ENCODE peak calls at places on chromosomes 3 and 15, in ten cellular contexts. Y is AG04449; L is upper lobe of right lung; O is mesenchymal stem cell; G is A549; Z is cardiac fibroblast; D is bronchial epithelial cell; V is epithelial cell of esophagus; F is fibroblast of lung; N is CD8-positive, alpha-beta memory T cell. X is an unnamed sample.

GRCh38 chr3:38314112-38314766 is 32.1 kb downstream of the SLC22A14 start:
- DNase-seq in D (no peak), V (no peak), N (no peak), Z (no peak), O (peak; percentile 17), F (no peak), Y (no peak), L (no peak), G (no peak), X (no peak)

GRCh38 chr15:83670628-83671027 is 16.7 kb downstream of the ADAMTSL3 start:
- DNase-seq in Z (no peak), G (no peak), D (no peak), L (no peak), V (no peak), Y (no peak), F (no peak), O (no peak), N (no peak), X (no peak)

GRCh38 chr3:137222736-137223135 is 265.0 kb downstream of the IL20RB start:
- DNase-seq in F (no peak), V (no peak), Y (no peak), Z (no peak), D (no peak), L (no peak), G (no peak), O (no peak), N (no peak), X (no peak)

GRCh38 chr3:16307832-16308531 is 43.0 kb downstream of the OXNAD1 start:
- DNase-seq in L (no peak), O (peak; percentile 34), N (no peak), V (no peak), G (no peak), F (peak; percentile 28), Z (no peak), Y (no peak), D (no peak), X (no peak)

GRCh38 chr3:178295257-178295912 is 240.9 kb upstream of the KCNMB2 start:
- DNase-seq in N (no peak), L (no peak), D (no peak), O (no peak), F (peak; percentile 85), G (no peak), V (no peak), Z (peak; percentile 86), Y (peak; percentile 97), X (no peak)

GRCh38 chr3:13654330-13655073 is 105.6 kb downstream of the FBLN2 start:
- DNase-seq in D (no peak), O (no peak), G (no peak), F (no peak), Y (no peak), Z (no peak), N (peak; percentile 16), L (no peak), V (no peak), X (no peak)

GRCh38 chr15:73908030-73908821 is 18.0 kb upstream of the LOXL1 start:
- DNase-seq in O (peak; percentile 72), Y (no peak), N (peak; percentile 60), V (peak; percentile 77), Z (peak; percentile 81), F (peak; percentile 54), L (peak; percentile 89), G (peak; percentile 52), D (peak; percentile 48), X (peak; percentile 63)

GRCh38 chr3:124850212-124850611 is 37.0 kb downstream of the ITGB5 start:
- DNase-seq in D (no peak), N (no peak), G (no peak), Z (no peak), O (no peak), L (no peak), F (peak; percentile 52), Y (no peak), V (no peak), X (no peak)

GRCh38 chr15:73367624-73368300 is 996 bp downstream of the HCN4 start:
- DNase-seq in Z (no peak), N (no peak), V (no peak), G (no peak), D (no peak), L (no peak), F (no peak), O (no peak), Y (no peak), X (no peak)

GRCh38 chr3:45592405-45592804 is 2.1 kb upstream of the LIMD1 start:
- DNase-seq in N (no peak), Y (no peak), G (no peak), Z (no peak), D (no peak), V (no peak), L (no peak), F (no peak), O (no peak), X (no peak)

GRCh38 chr3:45596290-45596791 is 1.8 kb downstream of the LIMD1 start:
- DNase-seq in V (no peak), L (no peak), F (no peak), Y (no peak), N (no peak), Z (no peak), G (no peak), O (no peak), D (no peak), X (no peak)

GRCh38 chr3:45592830-45593707 is 1.5 kb upstream of the LIMD1 start:
- DNase-seq in G (peak; percentile 92), Y (peak; percentile 47), F (peak; percentile 89), N (peak; percentile 62), D (peak; percentile 77), Z (peak; percentile 93), L (peak; percentile 96), V (peak; percentile 93), O (peak; percentile 95), X (peak; percentile 89)

GRCh38 chr3:45595364-45596154 is 1.0 kb downstream of the LIMD1 start:
- DNase-seq in F (no peak), G (peak; percentile 26), V (no peak), N (no peak), Z (no peak), O (no peak), Y (no peak), D (no peak), L (no peak), X (peak; percentile 37)

DNA sequence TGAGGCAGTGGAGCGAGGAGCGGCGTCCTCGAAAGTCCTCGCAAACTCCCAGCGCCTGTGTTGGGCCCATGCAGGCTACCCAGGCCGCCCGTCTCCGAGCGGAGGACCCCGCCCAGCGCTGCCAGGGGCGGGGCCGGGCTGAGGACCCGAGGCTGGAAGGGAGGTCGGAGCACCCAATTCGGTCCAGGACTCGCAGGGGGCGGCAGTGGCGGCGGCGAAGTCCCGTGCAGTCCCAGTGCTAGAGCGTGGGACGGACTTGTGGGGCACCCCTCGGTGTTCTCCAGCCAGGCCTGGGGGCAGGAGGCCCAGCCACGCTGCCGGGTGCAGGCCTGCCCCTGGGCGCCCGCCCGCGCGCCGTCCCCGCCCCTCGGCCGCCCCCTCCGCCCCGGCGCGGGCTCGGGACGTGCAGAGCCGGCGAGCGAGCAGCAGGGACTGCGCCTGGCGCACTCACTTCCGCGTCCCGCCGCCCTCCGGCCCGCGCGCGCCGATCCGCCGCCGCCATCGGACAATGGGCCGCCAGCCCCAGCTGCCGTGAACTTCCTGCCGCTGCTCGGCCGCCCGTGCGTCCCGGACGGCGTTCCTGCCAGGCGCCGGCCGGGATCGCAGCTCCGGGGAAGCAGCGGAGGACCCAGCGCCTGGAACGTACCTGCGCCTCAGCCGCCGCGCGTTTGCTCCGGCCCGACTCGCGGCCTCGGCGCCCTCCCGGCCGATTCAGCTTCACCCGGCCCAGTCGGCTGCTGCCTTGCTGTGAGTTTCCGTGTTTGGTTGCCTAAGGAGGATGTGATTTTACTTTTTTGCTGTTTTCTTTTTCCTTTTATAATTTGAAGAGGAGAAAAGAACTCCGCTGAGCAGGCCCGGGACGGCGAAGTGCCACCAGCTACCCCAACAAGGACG is 596 bp upstream of the LIMD1 start:
- DNase-seq in N (peak; percentile 55), Z (peak; percentile 78), L (peak; percentile 90), F (peak; percentile 70), Y (no peak), G (peak; percentile 80), V (peak; percentile 72), D (peak; percentile 43), O (peak; percentile 74), X (peak; percentile 79)
- H3K4me3 ChIP-seq in N (peak overlapping the region; percentile 72), Z (peak overlapping the region; percentile 61), L (peak overlapping the region; percentile 91), F (peak overlapping the region; percentile 64), Y (peak overlapping the region; percentile 70), G (peak overlapping the region; percentile 63), V (peak overlapping the region; percentile 61), D (peak overlapping the region; percentile 56), O (peak overlapping the region; percentile 87), X (peak overlapping the region; percentile 61)

DNA sequence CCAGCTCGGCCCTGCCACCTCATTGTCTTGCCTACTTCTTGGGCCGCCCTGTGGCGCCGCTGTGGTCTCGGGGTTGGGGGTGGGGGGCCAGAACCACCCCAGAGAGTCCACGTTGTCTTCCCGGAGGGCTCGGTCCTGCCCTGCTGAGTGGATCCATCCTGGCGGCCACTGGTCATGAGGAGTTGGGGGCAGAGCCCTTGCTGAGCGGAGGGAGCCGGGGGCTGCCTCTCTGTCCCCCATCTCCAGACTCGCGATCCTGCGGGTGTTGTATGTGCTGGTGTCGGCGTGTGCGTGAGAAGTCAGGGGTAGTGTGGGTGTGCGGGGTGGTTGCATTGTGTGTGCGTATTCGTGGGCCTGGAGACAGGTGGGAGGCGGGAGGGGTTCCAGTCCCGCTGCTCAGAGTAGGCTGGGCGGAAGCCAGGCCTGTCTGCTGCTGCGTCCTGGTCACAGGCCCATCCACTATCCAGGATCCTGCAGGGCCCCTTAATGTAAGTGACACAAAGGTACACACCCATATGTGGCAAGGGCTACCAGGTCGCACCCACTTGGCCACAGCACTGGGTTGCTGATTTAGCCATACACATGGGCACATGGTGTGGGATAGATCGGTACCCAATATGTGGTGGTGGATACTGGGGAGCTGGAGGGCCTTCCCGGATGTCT is 30.7 kb downstream of the NBEAL2 start:
- DNase-seq in N (no peak), G (no peak), F (no peak), D (no peak), O (no peak), V (no peak), L (peak; percentile 74), Y (no peak), Z (no peak), X (no peak)
- H3K4me3 ChIP-seq in N (peak overlapping the region; percentile 26), G (no peak overlapping the region), F (no peak overlapping the region), D (peak overlapping the region; percentile 34), O (peak overlapping the region; percentile 79), V (peak overlapping the region; percentile 30), L (peak overlapping the region; percentile 63), Y (peak overlapping the region; percentile 65), Z (peak overlapping the region; percentile 56), X (no peak overlapping the region)

GRCh38 chr15:76905855-76906254 is 715 bp upstream of the SCAPER start:
- DNase-seq in G (no peak), L (no peak), O (no peak), Z (no peak), V (no peak), N (no peak), D (no peak), F (no peak), Y (no peak), X (no peak)
- H3K4me3 ChIP-seq in G (peak overlapping the region; percentile 68), L (peak overlapping the region; percentile 89), O (peak overlapping the region; percentile 85), Z (peak overlapping the region; percentile 95), V (no peak overlapping the region), N (peak overlapping the region; percentile 86), D (no peak overlapping the region), F (peak overlapping the region; percentile 61), Y (peak overlapping the region; percentile 21), X (peak overlapping the region; percentile 86)

DNA sequence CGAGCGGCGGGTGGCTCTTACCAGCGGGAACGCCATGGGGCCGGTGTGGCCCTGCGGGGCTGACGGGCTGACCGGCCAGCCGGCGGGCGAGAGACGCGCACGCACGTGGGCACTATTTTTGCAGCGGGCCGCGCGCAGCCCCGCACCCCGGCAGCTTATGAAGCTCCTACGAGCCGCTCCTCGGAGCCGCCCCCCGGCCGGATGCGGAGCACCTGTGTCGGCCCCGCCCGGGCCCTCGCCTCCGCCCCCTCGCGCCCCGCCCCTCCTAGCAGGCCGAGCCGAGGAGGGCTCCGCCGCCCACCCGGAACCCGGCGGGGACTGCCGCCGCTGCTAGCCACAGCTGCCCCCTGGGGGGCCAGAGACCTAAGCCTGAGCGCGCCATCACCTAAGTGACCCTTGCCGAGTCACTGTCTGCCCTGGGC is 683 bp upstream of the CPEB1 start:
- DNase-seq in G (no peak), O (no peak), L (no peak), V (no peak), F (no peak), N (peak; percentile 13), Y (no peak), Z (no peak), D (no peak), X (peak; percentile 63)
- H3K4me3 ChIP-seq in G (peak overlapping the region; percentile 71), O (peak overlapping the region; percentile 76), L (peak overlapping the region; percentile 53), V (no peak overlapping the region), F (peak overlapping the region; percentile 16), N (peak overlapping the region; percentile 12), Y (peak overlapping the region; percentile 40), Z (peak overlapping the region; percentile 37), D (peak overlapping the region; percentile 31), X (peak overlapping the region; percentile 65)

X was measured in MG63.